ENCODE peak calls at places on chromosomes 4 and X, in five cellular contexts. J is CMK, G is ELF-1, W is Right ventricle myocardium inferior, S is GM13976. A is an unnamed sample.

GRCh38 chr4:122842984-122843531 is 16.4 kb downstream of the FGF2 start:
- DNase-seq in J (no peak), G (peak), W (no peak), S (no peak), A (no peak)

GRCh38 chrX:33211356-33212254 is at the start of gene DMD:
- DNase-seq in J (no peak), G (peak), W (no peak), S (no peak), A (no peak)

GRCh38 chr4:6357476-6357875 is 87.8 kb downstream of the WFS1 start:
- DNase-seq in J (no peak), G (no peak), W (peak), S (no peak), A (peak)

GRCh38 chr4:187477224-187477623 is 518.3 kb upstream of the ZFP42 start:
- DNase-seq in J (no peak), G (no peak), W (no peak), S (no peak), A (no peak)

GRCh38 chrX:24920769-24921168 is 95.0 kb downstream of the ARX start:
- DNase-seq in J (no peak), G (no peak), W (no peak), S (peak), A (no peak)

GRCh38 chr4:6120361-6120760 is 80.0 kb downstream of the JAKMIP1 start:
- DNase-seq in J (no peak), G (no peak), W (no peak), S (no peak), A (no peak)

GRCh38 chr4:104064650-104065577 is 345.1 kb upstream of the TACR3 start:
- DNase-seq in J (no peak), G (peak), W (no peak), S (peak), A (peak)

GRCh38 chrX:124497386-124497785 is 151.0 kb downstream of the SH2D1A start:
- DNase-seq in J (no peak), G (no peak), W (no peak), S (no peak), A (no peak)

GRCh38 chr4:111562811-111563210 is 582.4 kb upstream of the FAM241A start:
- DNase-seq in J (no peak), G (no peak), W (no peak), S (no peak), A (no peak)

GRCh38 chr4:176611954-176612353 is 180.8 kb downstream of the VEGFC start:
- DNase-seq in J (no peak), G (no peak), W (no peak), S (no peak), A (no peak)

GRCh38 chr4:124330045-124330444 is 382.5 kb downstream of the ANKRD50 start:
- DNase-seq in J (no peak), G (no peak), W (no peak), S (no peak), A (no peak)

GRCh38 chr4:81165853-81166430 is 49.1 kb downstream of the PRKG2 start:
- DNase-seq in J (no peak), G (no peak), W (no peak), S (no peak), A (no peak)

GRCh38 chr4:118821590-118822293 is 14.2 kb downstream of the SEC24D start:
- DNase-seq in J (no peak), G (no peak), W (no peak), S (no peak), A (no peak)

GRCh38 chr4:25351777-25352421 is 25.2 kb upstream of the ANAPC4 start:
- DNase-seq in J (no peak), G (no peak), W (no peak), S (no peak), A (no peak)

GRCh38 chrX:152832520-152832919 is 1.7 kb downstream of the NSDHL start:
- DNase-seq in J (no peak), G (no peak), W (no peak), S (no peak), A (no peak)

GRCh38 chr4:57100979-57101629 is 9.1 kb downstream of the IGFBP7 start:
- DNase-seq in J (no peak), G (no peak), W (no peak), S (no peak), A (no peak)

GRCh38 chr4:185134176-185134869 is 8.7 kb upstream of the SLC25A4 start:
- DNase-seq in J (no peak), G (no peak), W (no peak), S (peak), A (no peak)

GRCh38 chrX:26851981-26852380 is 611.2 kb downstream of the PPP4R3C start:
- DNase-seq in J (no peak), G (peak), W (no peak), S (no peak), A (no peak)

GRCh38 chr4:39548425-39549067 is 21.3 kb upstream of the UGDH start:
- DNase-seq in J (no peak), G (no peak), W (no peak), S (no peak), A (no peak)

GRCh38 chr4:68569466-68570121 is 6.5 kb downstream of the UGT2B17 start:
- DNase-seq in J (no peak), G (no peak), W (no peak), S (no peak), A (no peak)

GRCh38 chrX:19889582-19890342 is 2.4 kb upstream of the SH3KBP1 start:
- DNase-seq in J (no peak), G (peak), W (peak), S (peak), A (no peak)

GRCh38 chrX:38973327-38973726 is 172.1 kb downstream of the MID1IP1 start:
- DNase-seq in J (no peak), G (peak), W (no peak), S (no peak), A (no peak)

GRCh38 chr4:102787096-102787867 is 26.5 kb upstream of the MANBA start:
- DNase-seq in J (no peak), G (no peak), W (no peak), S (no peak), A (no peak)

GRCh38 chr4:46389301-46389761 is 597 bp downstream of the GABRA2 start:
- DNase-seq in J (no peak), G (no peak), W (no peak), S (peak), A (no peak)

GRCh38 chr4:2072971-2073807 is 14.1 kb downstream of the NAT8L start:
- DNase-seq in J (no peak), G (no peak), W (peak), S (no peak), A (peak)

GRCh38 chrX:113947548-113947947 is 636.3 kb upstream of the HTR2C start:
- DNase-seq in J (no peak), G (no peak), W (no peak), S (no peak), A (no peak)

GRCh38 chr4:14247767-14248166 is 620.2 kb upstream of the BOD1L1 start:
- DNase-seq in J (no peak), G (no peak), W (no peak), S (no peak), A (no peak)

GRCh38 chr4:147683172-147683571 is 791 bp downstream of the PRMT9 start:
- DNase-seq in J (no peak), G (no peak), W (no peak), S (peak), A (no peak)

GRCh38 chrX:87961471-87961870 is 443.9 kb downstream of the KLHL4 start:
- DNase-seq in J (no peak), G (peak), W (no peak), S (no peak), A (no peak)